ENCODE peak calls at places on chromosomes 11 and 22, in six cellular contexts. One of them, this sample, is unnamed.

GRCh38 chr11:88411265-88411664 is 73.7 kb upstream of the CTSC start:
- DNase-seq in sigmoid colon: no peak
- DNase-seq in spleen: no peak
- DNase-seq in GM12878: no peak
- DNase-seq in H1: no peak
- DNase-seq in stomach: no peak
- DNase-seq in this sample: no peak

GRCh38 chr11:62393735-62394134 is 25.1 kb upstream of the SCGB1A1 start:
- DNase-seq in sigmoid colon: no peak
- DNase-seq in spleen: no peak
- DNase-seq in GM12878: no peak
- DNase-seq in H1: no peak
- DNase-seq in stomach: no peak
- DNase-seq in this sample: no peak

GRCh38 chr22:25797891-25798290 is 55.9 kb downstream of the MYO18B start:
- DNase-seq in sigmoid colon: no peak
- DNase-seq in spleen: no peak
- DNase-seq in GM12878: no peak
- DNase-seq in H1: no peak
- DNase-seq in stomach: no peak
- DNase-seq in this sample: no peak

GRCh38 chr11:121143921-121144320 is 42.9 kb downstream of the TECTA start:
- DNase-seq in sigmoid colon: no peak
- DNase-seq in spleen: no peak
- DNase-seq in GM12878: no peak
- DNase-seq in H1: no peak
- DNase-seq in stomach: no peak
- DNase-seq in this sample: no peak

GRCh38 chr11:57640068-57640800 is 9.5 kb downstream of the YPEL4 start:
- DNase-seq in sigmoid colon: no peak
- DNase-seq in spleen: no peak
- DNase-seq in GM12878: no peak
- DNase-seq in H1: no peak
- DNase-seq in stomach: no peak
- DNase-seq in this sample: no peak

GRCh38 chr22:27317156-27317555 is 484.4 kb downstream of the MN1 start:
- DNase-seq in sigmoid colon: no peak
- DNase-seq in spleen: no peak
- DNase-seq in GM12878: no peak
- DNase-seq in H1: no peak
- DNase-seq in stomach: no peak
- DNase-seq in this sample: no peak

GRCh38 chr11:64291746-64292457 is 800 bp downstream of the KCNK4 start:
- DNase-seq in sigmoid colon: no peak
- DNase-seq in spleen: no peak
- DNase-seq in GM12878: no peak
- DNase-seq in H1: no peak
- DNase-seq in stomach: no peak
- DNase-seq in this sample: no peak

GRCh38 chr22:48755332-48755949 is 1072.2 kb downstream of the BRD1 start:
- DNase-seq in sigmoid colon: peak; percentile 59
- DNase-seq in spleen: no peak
- DNase-seq in GM12878: no peak
- DNase-seq in H1: no peak
- DNase-seq in stomach: peak; percentile 17
- DNase-seq in this sample: no peak

GRCh38 chr11:87036756-87037449 is 831 bp upstream of the TMEM135 start:
- DNase-seq in sigmoid colon: no peak
- DNase-seq in spleen: no peak
- DNase-seq in GM12878: no peak
- DNase-seq in H1: peak; percentile 0
- DNase-seq in stomach: no peak
- DNase-seq in this sample: no peak

GRCh38 chr22:37999640-38000272 is 15.4 kb upstream of the SOX10 start:
- DNase-seq in sigmoid colon: no peak
- DNase-seq in spleen: no peak
- DNase-seq in GM12878: no peak
- DNase-seq in H1: no peak
- DNase-seq in stomach: no peak
- DNase-seq in this sample: no peak

GRCh38 chr22:23909258-23909898 is 15.2 kb downstream of the MIF start:
- DNase-seq in sigmoid colon: no peak
- DNase-seq in spleen: no peak
- DNase-seq in GM12878: no peak
- DNase-seq in H1: no peak
- DNase-seq in stomach: no peak
- DNase-seq in this sample: no peak

GRCh38 chr11:15970506-15971214 is 385.7 kb downstream of the SOX6 start:
- DNase-seq in sigmoid colon: no peak
- DNase-seq in spleen: no peak
- DNase-seq in GM12878: no peak
- DNase-seq in H1: no peak
- DNase-seq in stomach: no peak
- DNase-seq in this sample: no peak

GRCh38 chr11:26297179-26297970 is 34.6 kb upstream of the ANO3 start:
- DNase-seq in sigmoid colon: no peak
- DNase-seq in spleen: no peak
- DNase-seq in GM12878: no peak
- DNase-seq in H1: no peak
- DNase-seq in stomach: no peak
- DNase-seq in this sample: no peak

GRCh38 chr22:33677536-33677935 is 242.7 kb downstream of the LARGE1 start:
- DNase-seq in sigmoid colon: no peak
- DNase-seq in spleen: no peak
- DNase-seq in GM12878: no peak
- DNase-seq in H1: no peak
- DNase-seq in stomach: no peak
- DNase-seq in this sample: no peak

GRCh38 chr11:109752212-109752825 is 330.3 kb downstream of the C11orf87 start:
- DNase-seq in sigmoid colon: no peak
- DNase-seq in spleen: no peak
- DNase-seq in GM12878: no peak
- DNase-seq in H1: no peak
- DNase-seq in stomach: no peak
- DNase-seq in this sample: no peak

GRCh38 chr11:73404048-73404447 is 27.8 kb downstream of the RELT start:
- DNase-seq in sigmoid colon: peak; percentile 78
- DNase-seq in spleen: peak; percentile 77
- DNase-seq in GM12878: no peak
- DNase-seq in H1: no peak
- DNase-seq in stomach: peak; percentile 54
- DNase-seq in this sample: no peak

GRCh38 chr11:119322360-119322739 is 5.4 kb upstream of the MCAM start:
- DNase-seq in sigmoid colon: no peak
- DNase-seq in spleen: no peak
- DNase-seq in GM12878: no peak
- DNase-seq in H1: no peak
- DNase-seq in stomach: no peak
- DNase-seq in this sample: no peak
- H3K4me3 ChIP-seq in sigmoid colon: no peak overlapping the region
- H3K4me3 ChIP-seq in spleen: no peak overlapping the region
- H3K4me3 ChIP-seq in GM12878: no peak overlapping the region
- H3K4me3 ChIP-seq in H1: no peak overlapping the region
- H3K4me3 ChIP-seq in stomach: no peak overlapping the region
- H3K4me3 ChIP-seq in this sample: peak overlapping the region; percentile 68

DNA sequence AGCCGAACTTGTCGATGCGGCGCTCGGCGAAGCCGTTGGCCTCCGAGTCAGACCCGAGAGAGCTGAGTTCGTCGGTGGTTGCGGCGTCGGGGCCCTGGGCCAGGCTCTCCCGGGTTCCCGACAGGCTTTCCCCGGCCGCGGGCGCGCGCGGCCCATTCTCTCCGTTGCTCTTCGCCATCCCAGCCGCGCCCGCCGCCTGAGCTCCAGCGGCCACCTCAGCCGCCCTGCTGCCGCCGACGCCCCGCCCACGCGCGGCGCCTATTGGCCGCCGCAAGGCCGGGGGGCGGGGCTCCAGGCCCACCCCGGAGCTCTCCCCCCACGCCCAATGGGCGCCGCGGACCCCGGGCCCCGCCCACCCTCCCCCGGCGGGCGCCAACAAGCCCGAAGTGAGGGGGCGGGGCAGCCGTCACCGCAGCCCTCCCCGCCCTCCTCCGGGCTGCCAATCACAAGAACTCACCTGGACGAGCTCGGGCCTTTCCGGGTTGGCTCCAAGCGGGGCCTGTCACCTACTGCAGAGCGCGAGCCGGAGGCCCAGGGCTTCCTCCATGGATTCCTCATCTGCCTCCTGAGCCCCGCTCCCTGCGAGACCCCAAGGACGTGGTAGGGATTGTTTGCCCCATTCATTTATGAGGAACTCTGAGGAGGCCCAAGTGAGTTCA is at the start of gene TBC1D10A:
- DNase-seq in sigmoid colon: peak; percentile 94
- DNase-seq in spleen: peak; percentile 97
- DNase-seq in GM12878: peak; percentile 63
- DNase-seq in H1: peak; percentile 90
- DNase-seq in stomach: peak; percentile 97
- DNase-seq in this sample: no peak
- TF ChIP-seq POLR2AphosphoS5 in sigmoid colon: peak; percentile 65
- TF ChIP-seq POLR2AphosphoS5 in spleen: peak; percentile 80
- TF ChIP-seq POLR2AphosphoS5 in GM12878: peak; percentile 79
- TF ChIP-seq POLR2AphosphoS5 in H1: no peak
- TF ChIP-seq POLR2AphosphoS5 in stomach: peak; percentile 81
- TF ChIP-seq POLR2AphosphoS5 in this sample: no peak

GRCh38 chr11:83409476-83409875 is 123.3 kb upstream of the CCDC90B start:
- DNase-seq in sigmoid colon: no peak
- DNase-seq in spleen: no peak
- DNase-seq in GM12878: no peak
- DNase-seq in H1: no peak
- DNase-seq in stomach: no peak
- DNase-seq in this sample: no peak
- H3K4me3 ChIP-seq in sigmoid colon: no peak overlapping the region
- H3K4me3 ChIP-seq in spleen: no peak overlapping the region
- H3K4me3 ChIP-seq in GM12878: no peak overlapping the region
- H3K4me3 ChIP-seq in H1: no peak overlapping the region
- H3K4me3 ChIP-seq in stomach: no peak overlapping the region
- H3K4me3 ChIP-seq in this sample: no peak overlapping the region

DNA sequence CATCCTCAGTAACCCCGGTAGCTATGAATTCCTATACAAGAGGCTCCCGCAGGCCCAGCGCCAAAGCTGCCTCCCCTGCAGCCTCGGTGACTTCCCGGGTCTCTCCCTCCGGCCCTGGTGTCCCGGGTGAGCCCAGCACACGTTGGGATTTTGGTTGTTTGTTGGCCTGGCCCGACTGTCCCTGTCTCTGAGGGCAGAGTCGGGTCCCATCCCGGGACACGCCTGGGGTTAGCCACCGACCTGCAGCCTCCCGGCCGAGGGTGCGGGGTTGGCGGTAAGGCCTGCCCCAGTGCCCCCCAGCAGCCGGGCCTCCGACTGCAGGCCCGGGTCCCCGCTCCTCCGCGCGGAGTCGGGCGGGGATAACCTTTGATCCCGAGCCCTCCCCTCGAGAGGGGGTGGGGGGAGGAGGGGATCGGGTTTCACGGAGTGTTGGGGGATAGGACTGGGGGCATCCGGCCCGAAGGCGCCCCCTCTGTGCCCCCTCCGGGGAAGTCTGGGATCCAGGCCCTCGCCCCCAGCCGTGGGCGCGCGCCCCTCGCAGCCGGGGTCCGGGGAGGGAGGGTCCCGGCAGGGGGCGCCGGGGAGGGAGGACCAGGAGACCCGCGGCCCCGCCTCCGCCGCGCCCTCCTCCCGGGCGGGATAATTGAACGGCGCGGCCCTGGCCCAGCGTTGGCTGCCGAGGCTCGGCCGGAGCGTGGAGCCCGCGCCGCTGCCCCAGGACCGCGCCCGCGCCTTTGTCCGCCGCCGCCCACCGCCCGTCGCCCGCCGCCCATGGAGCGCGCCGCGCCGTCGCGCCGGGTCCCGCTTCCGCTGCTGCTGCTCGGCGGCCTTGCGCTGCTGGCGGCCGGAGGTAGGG is at the start of gene FBLN1:
- DNase-seq in sigmoid colon: no peak
- DNase-seq in spleen: no peak
- DNase-seq in GM12878: no peak
- DNase-seq in H1: no peak
- DNase-seq in stomach: no peak
- DNase-seq in this sample: no peak
- TF ChIP-seq POLR2AphosphoS5 in sigmoid colon: no peak
- TF ChIP-seq POLR2AphosphoS5 in spleen: no peak
- TF ChIP-seq POLR2AphosphoS5 in GM12878: no peak
- TF ChIP-seq POLR2AphosphoS5 in H1: peak; percentile 33
- TF ChIP-seq POLR2AphosphoS5 in stomach: no peak
- TF ChIP-seq POLR2AphosphoS5 in this sample: no peak

GRCh38 chr11:65315866-65316233 is 1.2 kb downstream of the CDC42EP2 start:
- DNase-seq in sigmoid colon: no peak
- DNase-seq in spleen: no peak
- DNase-seq in GM12878: no peak
- DNase-seq in H1: no peak
- DNase-seq in stomach: no peak
- DNase-seq in this sample: no peak

GRCh38 chr11:65316311-65316978 is 1.8 kb downstream of the CDC42EP2 start:
- DNase-seq in sigmoid colon: peak; percentile 89
- DNase-seq in spleen: no peak
- DNase-seq in GM12878: no peak
- DNase-seq in H1: no peak
- DNase-seq in stomach: no peak
- DNase-seq in this sample: no peak

GRCh38 chr11:65315204-65315865 is 669 bp downstream of the CDC42EP2 start:
- DNase-seq in sigmoid colon: peak; percentile 92
- DNase-seq in spleen: peak; percentile 95
- DNase-seq in GM12878: no peak
- DNase-seq in H1: peak; percentile 76
- DNase-seq in stomach: peak; percentile 77
- DNase-seq in this sample: no peak

GRCh38 chr11:65314501-65315203 is at the start of gene CDC42EP2:
- DNase-seq in sigmoid colon: peak; percentile 94
- DNase-seq in spleen: peak; percentile 94
- DNase-seq in GM12878: no peak
- DNase-seq in H1: no peak
- DNase-seq in stomach: peak; percentile 91
- DNase-seq in this sample: no peak

DNA sequence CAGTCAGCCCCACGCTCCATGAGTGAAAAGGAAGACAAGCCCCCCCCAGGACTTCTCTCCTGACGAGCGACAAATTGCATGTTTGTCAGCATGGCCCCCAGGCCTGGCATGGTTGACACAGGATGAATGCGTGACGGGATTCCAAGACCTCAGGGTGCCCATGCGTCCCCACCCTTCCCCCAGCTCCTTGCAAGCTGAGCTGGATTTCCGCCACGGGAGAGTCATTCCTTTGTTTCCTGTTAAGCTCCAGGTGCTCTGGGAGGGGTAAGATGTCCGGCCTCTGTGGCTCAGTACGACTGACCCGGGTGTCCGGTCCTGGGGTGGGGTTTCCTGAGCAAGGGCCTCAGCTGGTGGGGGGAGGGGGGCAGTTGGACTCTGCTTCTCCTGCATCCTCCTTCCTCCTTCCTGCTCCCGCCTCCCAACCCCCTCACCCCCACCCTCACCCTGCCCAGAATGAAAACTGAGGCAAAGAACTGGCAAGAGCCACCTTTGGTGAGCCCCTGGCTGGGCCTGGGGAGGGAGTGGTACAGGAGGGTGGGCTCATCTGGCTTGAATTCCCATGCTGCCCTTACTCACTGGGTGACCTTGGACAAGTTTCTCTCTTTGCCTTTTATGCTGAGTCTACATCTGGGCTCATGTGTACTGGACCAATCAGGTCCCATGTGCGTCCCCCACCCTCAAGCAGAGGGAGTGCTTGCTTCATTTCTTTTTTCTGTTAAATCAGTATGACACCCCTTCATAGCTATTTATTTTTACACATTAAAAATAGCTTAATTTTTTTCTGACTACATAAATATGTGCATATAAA is 2.5 kb downstream of the CDC42EP2 start:
- DNase-seq in sigmoid colon: peak; percentile 90
- DNase-seq in spleen: no peak
- DNase-seq in GM12878: no peak
- DNase-seq in H1: no peak
- DNase-seq in stomach: peak; percentile 74
- DNase-seq in this sample: no peak
- H3K4me3 ChIP-seq in sigmoid colon: peak overlapping the region; percentile 11
- H3K4me3 ChIP-seq in spleen: peak overlapping the region; percentile 79
- H3K4me3 ChIP-seq in GM12878: no peak overlapping the region
- H3K4me3 ChIP-seq in H1: no peak overlapping the region
- H3K4me3 ChIP-seq in stomach: peak overlapping the region; percentile 94
- H3K4me3 ChIP-seq in this sample: peak overlapping the region; percentile 75